ENCODE peak calls at places on chromosome 17, in four cellular contexts. B is CD8-positive, alpha-beta memory T cell; A is heart left ventricle; N is endothelial cell of umbilical vein. L is an unnamed sample.

GRCh38 chr17:74738051-74738996 is 1.3 kb downstream of the RAB37 start:
- DNase-seq in B (peak; percentile 84), A (peak; percentile 80), N (no peak), L (no peak)

GRCh38 chr17:53061446-53061845 is 761.3 kb upstream of the KIF2B start:
- DNase-seq in B (no peak), A (no peak), N (no peak), L (no peak)

GRCh38 chr17:6506679-6507231 is 49.6 kb downstream of the PITPNM3 start:
- DNase-seq in B (no peak), A (no peak), N (peak; percentile 18), L (no peak)

GRCh38 chr17:32492648-32493289 is 6.0 kb downstream of the CDK5R1 start:
- DNase-seq in B (no peak), A (no peak), N (no peak), L (no peak)

GRCh38 chr17:43372273-43372911 is 26.4 kb upstream of the ARL4D start:
- DNase-seq in B (no peak), A (no peak), N (no peak), L (peak; percentile 80)

GRCh38 chr17:16950488-16950887 is 21.4 kb downstream of the TNFRSF13B start:
- DNase-seq in B (no peak), A (no peak), N (no peak), L (peak; percentile 3)

GRCh38 chr17:82480345-82480744 is 21.8 kb downstream of the NARF start:
- DNase-seq in B (no peak), A (no peak), N (no peak), L (no peak)

GRCh38 chr17:2724783-2725164 is 13.2 kb upstream of the CLUH start:
- DNase-seq in B (no peak), A (no peak), N (peak; percentile 19), L (peak; percentile 43)

GRCh38 chr17:55717898-55718735 is 4.5 kb downstream of the TMEM100 start:
- DNase-seq in B (peak; percentile 5), A (peak; percentile 65), N (peak; percentile 72), L (peak; percentile 94)

GRCh38 chr17:61806941-61807340 is 56.4 kb downstream of the BRIP1 start:
- DNase-seq in B (no peak), A (no peak), N (no peak), L (no peak)

GRCh38 chr17:4948997-4949320 is 629 bp upstream of the PFN1 start:
- DNase-seq in B (peak; percentile 78), A (peak; percentile 92), N (peak; percentile 88), L (peak; percentile 76)

GRCh38 chr17:633641-634091 is 81.0 kb downstream of the VPS53 start:
- DNase-seq in B (no peak), A (no peak), N (peak; percentile 78), L (peak; percentile 43)

GRCh38 chr17:60354223-60354622 is 37.7 kb downstream of the USP32 start:
- DNase-seq in B (no peak), A (no peak), N (peak; percentile 32), L (no peak)

GRCh38 chr17:66952681-66953638 is 11.5 kb upstream of the CACNG4 start:
- DNase-seq in B (no peak), A (no peak), N (no peak), L (no peak)
- H3K27ac ChIP-seq in B (no peak overlapping the region), A (no peak overlapping the region), N (no peak overlapping the region), L (no peak overlapping the region)

DNA sequence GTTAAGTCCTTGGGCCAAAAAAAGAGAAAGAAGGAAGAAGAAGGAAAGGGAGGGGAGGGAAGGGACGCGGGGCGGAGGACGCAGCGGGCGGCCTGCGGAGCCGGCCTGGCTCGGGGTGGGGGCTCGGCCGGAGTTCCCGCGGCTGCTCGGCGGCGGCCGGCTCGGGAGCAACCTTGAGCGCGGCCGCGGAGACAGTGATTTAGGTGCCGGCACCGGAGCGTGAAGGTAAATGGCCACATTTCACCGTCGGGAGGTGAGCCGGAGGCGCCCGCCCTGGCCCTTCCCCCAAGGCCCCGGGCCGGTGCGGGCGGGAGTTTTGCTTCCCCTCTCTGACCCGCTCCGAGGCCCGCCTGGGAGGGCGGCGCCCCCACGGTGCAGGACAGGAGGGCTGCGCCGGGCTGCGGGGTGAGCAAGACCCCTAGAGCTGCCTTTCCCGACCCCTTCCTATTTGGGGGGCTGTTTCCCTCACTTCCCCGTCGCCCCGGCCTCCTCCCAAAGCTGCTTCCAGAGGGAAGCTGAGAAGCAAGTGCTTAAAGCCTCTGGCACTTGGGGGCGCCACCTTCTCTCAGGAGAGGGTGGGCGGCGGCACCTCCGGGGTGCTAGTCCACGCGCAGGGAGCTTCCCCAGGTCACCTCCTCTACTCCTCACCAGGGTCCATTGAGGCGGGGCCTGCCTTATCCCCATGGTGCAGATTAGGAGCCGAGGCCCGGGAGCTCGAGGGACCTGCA is 56.5 kb downstream of the MRM1 start:
- DNase-seq in B (no peak), A (no peak), N (no peak), L (peak; percentile 51)
- H3K4me3 ChIP-seq in B (no peak overlapping the region), A (peak overlapping the region; percentile 40), N (no peak overlapping the region), L (peak overlapping the region; percentile 55)

GRCh38 chr17:29622337-29623282 is at the start of gene CORO6:
- DNase-seq in B (peak; percentile 51), A (peak; percentile 85), N (peak; percentile 50), L (peak; percentile 63)
- H3K27ac ChIP-seq in B (no peak within 1 kb of the TSS), A (peak within 1 kb of the TSS; percentile 82), N (no peak within 1 kb of the TSS), L (peak within 1 kb of the TSS; percentile 41)

GRCh38 chr17:41786227-41787020 is at the start of gene JUP:
- DNase-seq in B (peak; percentile 79), A (peak; percentile 99), N (peak; percentile 100), L (peak; percentile 98)

GRCh38 chr17:41785091-41785875 is 1.2 kb downstream of the JUP start:
- DNase-seq in B (no peak), A (no peak), N (peak; percentile 83), L (no peak)

GRCh38 chr17:41784207-41784744 is 2.2 kb downstream of the JUP start:
- DNase-seq in B (no peak), A (no peak), N (peak; percentile 54), L (no peak)

GRCh38 chr17:41785876-41786226 is 660 bp downstream of the JUP start:
- DNase-seq in B (no peak), A (no peak), N (peak; percentile 38), L (no peak)

DNA sequence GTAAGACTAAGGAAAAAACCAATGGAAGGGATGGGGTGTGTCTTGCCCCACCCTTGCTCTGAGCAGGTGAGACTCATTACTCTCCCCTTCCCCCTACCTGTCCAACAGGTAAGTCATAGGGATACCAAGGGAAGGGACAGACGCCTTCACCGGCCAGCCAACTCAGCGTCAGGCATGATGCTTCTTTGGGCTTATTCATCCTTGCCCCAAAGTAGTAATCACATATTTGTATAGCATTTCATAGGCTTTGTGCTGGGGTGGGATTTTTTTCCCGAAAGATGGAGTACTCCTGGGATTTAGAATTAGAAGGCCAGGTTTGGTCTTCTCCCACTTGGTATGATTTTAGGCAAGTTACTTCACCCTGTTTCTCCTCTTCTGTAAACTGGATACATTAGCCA is 509 bp upstream of the JUP start:
- DNase-seq in B (no peak), A (no peak), N (no peak), L (no peak)
- H3K4me3 ChIP-seq in B (no peak overlapping the region), A (no peak overlapping the region), N (no peak overlapping the region), L (no peak overlapping the region)

GRCh38 chr17:77436058-77436442 is 295.3 kb downstream of the SEC14L1 start:
- DNase-seq in B (no peak), A (no peak), N (peak; percentile 57), L (no peak)
- H3K27ac ChIP-seq in B (no peak overlapping the region), A (peak overlapping the region; percentile 40), N (no peak overlapping the region), L (no peak overlapping the region)

GRCh38 chr17:41528959-41529353 is 848 bp upstream of the KRT19 start:
- DNase-seq in B (no peak), A (no peak), N (no peak), L (no peak)
- H3K4me3 ChIP-seq in B (no peak overlapping the region), A (no peak overlapping the region), N (no peak overlapping the region), L (no peak overlapping the region)

GRCh38 chr17:80065478-80066170 is 29.2 kb downstream of the CCDC40 start:
- DNase-seq in B (no peak), A (no peak), N (no peak), L (no peak)
- H3K27ac ChIP-seq in B (no peak overlapping the region), A (no peak overlapping the region), N (no peak overlapping the region), L (no peak overlapping the region)

L was measured in testis.